ENCODE peak calls at places on chromosome 13, in six cellular contexts. T, O, A, Y, I and L are unnamed samples.

GRCh38 chr13:45301263-45301662 is 39.7 kb downstream of the TPT1 start:
- ATAC-seq in T (no peak), O (peak; percentile 37), A (peak; percentile 81), Y (peak; percentile 42), I (no peak), L (no peak)

GRCh38 chr13:50133277-50133953 is 118.2 kb downstream of the KCNRG start:
- ATAC-seq in T (no peak), O (no peak), A (no peak), Y (no peak), I (no peak), L (no peak)

GRCh38 chr13:72041165-72041564 is 174.2 kb upstream of the DACH1 start:
- ATAC-seq in T (no peak), O (no peak), A (no peak), Y (no peak), I (no peak), L (no peak)

GRCh38 chr13:101452519-101453485 is at the start of gene ITGBL1:
- ATAC-seq in T (no peak), O (peak; percentile 75), A (no peak), Y (peak; percentile 59), I (peak; percentile 90), L (no peak)

GRCh38 chr13:59677966-59678814 is 485.5 kb downstream of the DIAPH3 start:
- ATAC-seq in T (no peak), O (peak; percentile 87), A (peak; percentile 78), Y (peak; percentile 71), I (peak; percentile 84), L (peak; percentile 53)

GRCh38 chr13:45299194-45299593 is 41.8 kb downstream of the TPT1 start:
- ATAC-seq in T (peak; percentile 24), O (no peak), A (peak; percentile 66), Y (no peak), I (no peak), L (no peak)

GRCh38 chr13:61664821-61665705 is 249.4 kb upstream of the PCDH20 start:
- ATAC-seq in T (no peak), O (peak; percentile 90), A (no peak), Y (no peak), I (no peak), L (no peak)

GRCh38 chr13:19810151-19810550 is 27.4 kb upstream of the PSPC1 start:
- ATAC-seq in T (no peak), O (no peak), A (peak; percentile 46), Y (no peak), I (no peak), L (no peak)

GRCh38 chr13:31441804-31442487 is 242.2 kb downstream of the B3GLCT start:
- ATAC-seq in T (no peak), O (no peak), A (no peak), Y (peak; percentile 67), I (no peak), L (peak; percentile 61)

GRCh38 chr13:54841682-54842081 is 1813.1 kb downstream of the OLFM4 start:
- ATAC-seq in T (no peak), O (no peak), A (no peak), Y (no peak), I (no peak), L (no peak)

GRCh38 chr13:89920461-89920860 is 1427.0 kb upstream of the MIR17HG start:
- ATAC-seq in T (no peak), O (no peak), A (no peak), Y (no peak), I (no peak), L (no peak)

GRCh38 chr13:110423689-110424302 is 116.7 kb downstream of the COL4A2 start:
- ATAC-seq in T (no peak), O (no peak), A (no peak), Y (no peak), I (no peak), L (no peak)

GRCh38 chr13:110109140-110109783 is 197.7 kb downstream of the COL4A1 start:
- ATAC-seq in T (peak; percentile 32), O (no peak), A (no peak), Y (no peak), I (no peak), L (no peak)

GRCh38 chr13:46403851-46404731 is 17.0 kb upstream of the RUBCNL start:
- ATAC-seq in T (no peak), O (no peak), A (no peak), Y (peak; percentile 90), I (no peak), L (peak; percentile 51)

GRCh38 chr13:46181799-46182490 is at the start of gene LCP1:
- ATAC-seq in T (no peak), O (no peak), A (peak; percentile 82), Y (peak; percentile 70), I (peak; percentile 70), L (no peak)

GRCh38 chr13:110524484-110525254 is 36.9 kb downstream of the RAB20 start:
- ATAC-seq in T (no peak), O (no peak), A (no peak), Y (no peak), I (no peak), L (no peak)

GRCh38 chr13:113771709-113772331 is 12.8 kb downstream of the TMEM255B start:
- ATAC-seq in T (no peak), O (no peak), A (no peak), Y (no peak), I (no peak), L (no peak)

GRCh38 chr13:25778302-25778701 is 273.5 kb downstream of the SHISA2 start:
- ATAC-seq in T (no peak), O (no peak), A (no peak), Y (no peak), I (peak; percentile 53), L (no peak)

GRCh38 chr13:21603531-21604448 is at the start of gene MICU2:
- ATAC-seq in T (peak; percentile 99), O (peak; percentile 99), A (peak; percentile 99), Y (peak; percentile 100), I (peak; percentile 98), L (peak; percentile 99)
- TF ChIP-seq EP300 in T (no peak), O (no peak), A (no peak), Y (no peak), I (peak; percentile 26), L (no peak)

GRCh38 chr13:92966900-92967299 is 259.7 kb upstream of the GPC6 start:
- ATAC-seq in T (no peak), O (no peak), A (no peak), Y (no peak), I (no peak), L (no peak)

GRCh38 chr13:92963029-92963428 is 263.6 kb upstream of the GPC6 start:
- ATAC-seq in T (no peak), O (no peak), A (no peak), Y (no peak), I (no peak), L (no peak)

GRCh38 chr13:92972751-92973150 is 253.9 kb upstream of the GPC6 start:
- ATAC-seq in T (no peak), O (no peak), A (no peak), Y (no peak), I (no peak), L (no peak)

GRCh38 chr13:92966341-92966740 is 260.3 kb upstream of the GPC6 start:
- ATAC-seq in T (no peak), O (peak; percentile 51), A (no peak), Y (no peak), I (no peak), L (no peak)

DNA sequence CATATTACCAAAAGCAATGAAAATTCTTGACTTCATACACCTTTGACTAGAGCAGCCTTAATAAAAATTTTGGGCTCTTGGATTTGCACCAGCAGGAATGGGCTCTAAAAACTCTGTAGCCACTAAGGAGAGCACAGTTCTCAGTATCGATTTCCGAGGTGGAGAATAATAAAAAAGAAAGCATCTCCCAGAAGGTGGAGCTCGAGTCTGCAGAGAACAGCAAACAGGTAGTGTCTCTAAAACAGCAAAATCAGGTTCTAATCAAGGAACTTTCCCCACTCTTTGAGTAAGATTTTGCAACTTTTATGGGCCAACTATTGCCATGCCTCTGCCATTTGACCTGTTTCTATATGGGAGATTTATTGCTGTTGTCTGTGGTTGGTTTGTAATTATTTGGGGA is 258.7 kb upstream of the GPC6 start:
- ATAC-seq in T (no peak), O (peak; percentile 71), A (no peak), Y (no peak), I (no peak), L (no peak)
- TF ChIP-seq CTCF in T (peak; percentile 27), O (peak; percentile 62), A (no peak), Y (no peak), I (no peak), L (no peak)

GRCh38 chr13:24183741-24184182 is 23.2 kb downstream of the SPATA13 start:
- ATAC-seq in T (no peak), O (peak; percentile 76), A (no peak), Y (no peak), I (no peak), L (no peak)

GRCh38 chr13:24181991-24182702 is 21.6 kb downstream of the SPATA13 start:
- ATAC-seq in T (no peak), O (peak; percentile 59), A (no peak), Y (no peak), I (no peak), L (no peak)

GRCh38 chr13:24184265-24184841 is 23.8 kb downstream of the SPATA13 start:
- ATAC-seq in T (no peak), O (peak; percentile 85), A (no peak), Y (no peak), I (no peak), L (no peak)

GRCh38 chr13:24180743-24181384 is 20.3 kb downstream of the SPATA13 start:
- ATAC-seq in T (no peak), O (no peak), A (no peak), Y (no peak), I (no peak), L (no peak)

DNA sequence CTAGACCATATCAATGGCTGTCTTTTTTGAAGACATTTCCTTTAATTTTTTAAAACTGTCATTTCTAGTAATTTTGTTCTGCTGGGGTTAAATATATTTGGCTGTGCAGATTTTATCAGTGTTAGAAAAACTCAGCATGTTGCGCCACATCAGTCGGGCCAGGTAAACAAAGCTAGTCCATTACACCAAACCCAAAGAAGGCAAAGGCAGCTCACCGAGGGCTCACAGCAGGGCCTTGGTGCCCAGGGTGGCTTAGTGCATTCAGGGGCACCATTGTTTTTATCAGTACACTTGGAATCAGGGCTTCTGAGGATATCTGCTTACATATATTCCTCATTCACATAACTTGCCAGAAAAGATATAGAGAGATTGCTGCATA is 22.2 kb downstream of the SPATA13 start:
- ATAC-seq in T (no peak), O (peak; percentile 61), A (no peak), Y (no peak), I (no peak), L (no peak)
- TF ChIP-seq POLR2A in T (no peak), O (no peak), A (no peak), Y (no peak), I (no peak), L (no peak)

GRCh38 chr13:40430234-40430633 is 236.2 kb downstream of the FOXO1 start:
- ATAC-seq in T (no peak), O (no peak), A (no peak), Y (no peak), I (no peak), L (no peak)
- TF ChIP-seq EP300 in T (no peak), O (no peak), A (no peak), Y (no peak), I (no peak), L (no peak)

GRCh38 chr13:99619207-99619606 is 117.9 kb downstream of the TM9SF2 start:
- ATAC-seq in T (no peak), O (no peak), A (no peak), Y (no peak), I (no peak), L (no peak)

GRCh38 chr13:99617474-99618255 is 116.4 kb downstream of the TM9SF2 start:
- ATAC-seq in T (peak; percentile 82), O (peak; percentile 71), A (peak; percentile 79), Y (peak; percentile 52), I (peak; percentile 85), L (peak; percentile 48)

GRCh38 chr13:99610702-99611289 is 109.5 kb downstream of the TM9SF2 start:
- ATAC-seq in T (no peak), O (no peak), A (no peak), Y (no peak), I (no peak), L (no peak)

GRCh38 chr13:99614465-99614885 is 113.2 kb downstream of the TM9SF2 start:
- ATAC-seq in T (peak; percentile 94), O (peak; percentile 98), A (peak; percentile 94), Y (peak; percentile 48), I (peak; percentile 88), L (no peak)
- TF ChIP-seq CTCF in T (peak; percentile 33), O (peak; percentile 84), A (peak; percentile 61), Y (no peak), I (peak; percentile 51), L (no peak)